ENCODE peak calls at places on chromosomes 12 and 14, in eight cellular contexts. One of them, this sample, is unnamed.

GRCh38 chr12:79534029-79534867 is 156.5 kb downstream of the PAWR start:
- DNase-seq in ovary: no peak
- DNase-seq in H1: no peak
- DNase-seq in transverse colon: no peak
- DNase-seq in K562: no peak
- DNase-seq in suprapubic skin: no peak
- DNase-seq in A549: no peak
- DNase-seq in HepG2: no peak
- DNase-seq in this sample: no peak

GRCh38 chr14:60622210-60622919 is 26.9 kb downstream of the SIX1 start:
- DNase-seq in H1: no peak
- DNase-seq in suprapubic skin: no peak
- DNase-seq in K562: no peak
- DNase-seq in HepG2: no peak
- DNase-seq in A549: no peak
- DNase-seq in transverse colon: no peak
- DNase-seq in ovary: no peak
- DNase-seq in this sample: no peak

GRCh38 chr12:102992297-102992696 is 34.8 kb downstream of the ASCL1 start:
- DNase-seq in transverse colon: no peak
- DNase-seq in HepG2: peak
- DNase-seq in A549: peak
- DNase-seq in ovary: no peak
- DNase-seq in H1: no peak
- DNase-seq in suprapubic skin: no peak
- DNase-seq in K562: no peak
- DNase-seq in this sample: no peak

GRCh38 chr14:70061108-70061507 is 127.6 kb downstream of the SLC8A3 start:
- DNase-seq in transverse colon: no peak
- DNase-seq in H1: no peak
- DNase-seq in ovary: no peak
- DNase-seq in suprapubic skin: no peak
- DNase-seq in A549: no peak
- DNase-seq in K562: no peak
- DNase-seq in HepG2: peak
- DNase-seq in this sample: no peak

GRCh38 chr12:51900323-51900889 is 6.9 kb upstream of the ACVRL1 start:
- DNase-seq in H1: no peak
- DNase-seq in K562: no peak
- DNase-seq in ovary: no peak
- DNase-seq in transverse colon: no peak
- DNase-seq in HepG2: no peak
- DNase-seq in A549: no peak
- DNase-seq in suprapubic skin: no peak
- DNase-seq in this sample: peak

GRCh38 chr14:67517083-67517482 is 16.0 kb upstream of the PLEKHH1 start:
- DNase-seq in H1: peak
- DNase-seq in K562: no peak
- DNase-seq in suprapubic skin: no peak
- DNase-seq in HepG2: no peak
- DNase-seq in transverse colon: peak
- DNase-seq in ovary: no peak
- DNase-seq in A549: no peak
- DNase-seq in this sample: peak

GRCh38 chr12:131202592-131203378 is 249.1 kb downstream of the ADGRD1 start:
- DNase-seq in K562: no peak
- DNase-seq in A549: no peak
- DNase-seq in transverse colon: no peak
- DNase-seq in HepG2: no peak
- DNase-seq in ovary: no peak
- DNase-seq in H1: peak
- DNase-seq in suprapubic skin: no peak
- DNase-seq in this sample: no peak

GRCh38 chr12:93908846-93909592 is 231.8 kb downstream of the CRADD start:
- DNase-seq in K562: no peak
- DNase-seq in HepG2: no peak
- DNase-seq in H1: no peak
- DNase-seq in ovary: no peak
- DNase-seq in suprapubic skin: no peak
- DNase-seq in A549: peak
- DNase-seq in transverse colon: peak
- DNase-seq in this sample: no peak

GRCh38 chr12:57470970-57471656 is 8.6 kb downstream of the ARHGAP9 start:
- DNase-seq in H1: no peak
- DNase-seq in HepG2: no peak
- DNase-seq in suprapubic skin: no peak
- DNase-seq in A549: no peak
- DNase-seq in ovary: no peak
- DNase-seq in K562: no peak
- DNase-seq in transverse colon: peak
- DNase-seq in this sample: no peak

DNA sequence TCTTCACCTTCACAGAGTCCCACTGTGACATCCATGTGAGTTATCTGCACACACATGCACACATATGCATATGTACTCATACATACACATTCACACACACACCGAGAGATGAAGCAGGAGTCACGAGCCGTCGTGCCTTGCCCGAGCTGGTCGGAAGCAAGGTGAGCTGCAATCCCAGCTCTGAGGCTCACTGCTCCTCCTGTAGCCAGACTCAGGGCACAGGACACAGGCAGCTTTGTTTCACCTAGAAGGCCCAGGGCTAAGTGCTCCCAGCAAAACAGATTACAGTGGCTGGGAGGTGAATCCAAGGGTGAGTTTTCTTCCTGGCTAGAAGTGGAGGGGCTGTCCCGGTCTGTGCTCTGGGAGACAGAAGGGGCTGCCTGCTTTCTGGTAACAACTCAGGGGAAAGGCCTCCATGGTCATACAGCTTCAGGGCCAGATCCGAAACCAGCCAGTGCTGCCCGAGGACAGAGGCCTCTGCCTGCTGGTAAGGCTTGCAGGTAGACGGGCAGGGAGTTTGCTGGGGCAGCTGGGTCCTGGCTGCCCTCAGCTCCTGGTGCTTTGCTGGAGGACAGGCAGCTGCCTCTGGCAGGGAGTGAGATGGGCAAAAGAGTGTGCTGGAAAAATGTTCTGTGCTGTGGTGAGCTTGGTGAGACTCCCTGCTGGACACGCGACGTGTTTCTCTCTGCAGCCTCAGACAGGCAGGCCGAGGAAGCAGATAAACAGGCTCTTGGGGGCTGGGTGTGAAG is 123.7 kb downstream of the CRACR2A start:
- DNase-seq in transverse colon: no peak
- DNase-seq in HepG2: no peak
- DNase-seq in ovary: no peak
- DNase-seq in A549: no peak
- DNase-seq in K562: no peak
- DNase-seq in suprapubic skin: no peak
- DNase-seq in H1: no peak
- DNase-seq in this sample: no peak
- TF ChIP-seq EP300 in transverse colon: no peak
- TF ChIP-seq EP300 in HepG2: no peak
- TF ChIP-seq EP300 in ovary: no peak
- TF ChIP-seq EP300 in A549: no peak
- TF ChIP-seq EP300 in K562: no peak
- TF ChIP-seq EP300 in suprapubic skin: no peak
- TF ChIP-seq EP300 in H1: no peak
- TF ChIP-seq EP300 in this sample: no peak

GRCh38 chr14:73757381-73757780 is 43.2 kb upstream of the PNMA1 start:
- DNase-seq in ovary: no peak
- DNase-seq in H1: no peak
- DNase-seq in HepG2: no peak
- DNase-seq in suprapubic skin: no peak
- DNase-seq in transverse colon: no peak
- DNase-seq in A549: no peak
- DNase-seq in K562: no peak
- DNase-seq in this sample: no peak
- TF ChIP-seq POLR2A in ovary: no peak
- TF ChIP-seq POLR2A in H1: no peak
- TF ChIP-seq POLR2A in HepG2: peak
- TF ChIP-seq POLR2A in suprapubic skin: no peak
- TF ChIP-seq POLR2A in transverse colon: no peak
- TF ChIP-seq POLR2A in A549: no peak
- TF ChIP-seq POLR2A in K562: no peak
- TF ChIP-seq POLR2A in this sample: no peak

GRCh38 chr12:121983546-121984205 is 38.0 kb upstream of the BCL7A start:
- DNase-seq in HepG2: no peak
- DNase-seq in K562: no peak
- DNase-seq in A549: no peak
- DNase-seq in transverse colon: no peak
- DNase-seq in ovary: no peak
- DNase-seq in H1: no peak
- DNase-seq in suprapubic skin: no peak
- DNase-seq in this sample: no peak
- TF ChIP-seq EP300 in HepG2: no peak
- TF ChIP-seq EP300 in K562: no peak
- TF ChIP-seq EP300 in A549: no peak
- TF ChIP-seq EP300 in transverse colon: no peak
- TF ChIP-seq EP300 in ovary: no peak
- TF ChIP-seq EP300 in H1: no peak
- TF ChIP-seq EP300 in suprapubic skin: no peak
- TF ChIP-seq EP300 in this sample: no peak

GRCh38 chr12:46930101-46930500 is 104.3 kb upstream of the SLC38A4 start:
- DNase-seq in suprapubic skin: no peak
- DNase-seq in H1: no peak
- DNase-seq in HepG2: no peak
- DNase-seq in ovary: no peak
- DNase-seq in K562: no peak
- DNase-seq in A549: no peak
- DNase-seq in transverse colon: no peak
- DNase-seq in this sample: no peak

GRCh38 chr12:46921048-46921753 is 95.4 kb upstream of the SLC38A4 start:
- DNase-seq in K562: no peak
- DNase-seq in H1: no peak
- DNase-seq in HepG2: peak
- DNase-seq in transverse colon: no peak
- DNase-seq in suprapubic skin: no peak
- DNase-seq in ovary: no peak
- DNase-seq in A549: peak
- DNase-seq in this sample: no peak

GRCh38 chr12:46921754-46922113 is 95.9 kb upstream of the SLC38A4 start:
- DNase-seq in suprapubic skin: no peak
- DNase-seq in HepG2: peak
- DNase-seq in K562: no peak
- DNase-seq in ovary: no peak
- DNase-seq in A549: no peak
- DNase-seq in transverse colon: no peak
- DNase-seq in H1: no peak
- DNase-seq in this sample: no peak

GRCh38 chr12:46926536-46926935 is 100.7 kb upstream of the SLC38A4 start:
- DNase-seq in HepG2: no peak
- DNase-seq in A549: no peak
- DNase-seq in ovary: no peak
- DNase-seq in H1: no peak
- DNase-seq in K562: no peak
- DNase-seq in suprapubic skin: no peak
- DNase-seq in transverse colon: no peak
- DNase-seq in this sample: no peak
- TF ChIP-seq POLR2A in HepG2: no peak
- TF ChIP-seq POLR2A in A549: no peak
- TF ChIP-seq POLR2A in ovary: no peak
- TF ChIP-seq POLR2A in H1: no peak
- TF ChIP-seq POLR2A in K562: no peak
- TF ChIP-seq POLR2A in suprapubic skin: no peak
- TF ChIP-seq POLR2A in transverse colon: no peak
- TF ChIP-seq POLR2A in this sample: no peak

GRCh38 chr14:94305620-94306019 is 12.6 kb upstream of the SERPINA10 start:
- DNase-seq in transverse colon: no peak
- DNase-seq in A549: no peak
- DNase-seq in HepG2: no peak
- DNase-seq in K562: no peak
- DNase-seq in suprapubic skin: no peak
- DNase-seq in ovary: no peak
- DNase-seq in H1: no peak
- DNase-seq in this sample: no peak

GRCh38 chr14:94309721-94310120 is 13.4 kb downstream of the SERPINA6 start:
- DNase-seq in K562: no peak
- DNase-seq in ovary: no peak
- DNase-seq in H1: no peak
- DNase-seq in transverse colon: no peak
- DNase-seq in A549: no peak
- DNase-seq in HepG2: no peak
- DNase-seq in suprapubic skin: no peak
- DNase-seq in this sample: no peak

GRCh38 chr14:94310248-94310647 is 12.9 kb downstream of the SERPINA6 start:
- DNase-seq in H1: no peak
- DNase-seq in K562: no peak
- DNase-seq in A549: no peak
- DNase-seq in transverse colon: no peak
- DNase-seq in ovary: no peak
- DNase-seq in suprapubic skin: no peak
- DNase-seq in HepG2: no peak
- DNase-seq in this sample: no peak

GRCh38 chr14:94306047-94306978 is 13.2 kb upstream of the SERPINA10 start:
- DNase-seq in H1: no peak
- DNase-seq in K562: no peak
- DNase-seq in ovary: no peak
- DNase-seq in HepG2: no peak
- DNase-seq in transverse colon: no peak
- DNase-seq in A549: no peak
- DNase-seq in suprapubic skin: no peak
- DNase-seq in this sample: no peak

GRCh38 chr14:94307410-94307992 is 14.4 kb upstream of the SERPINA10 start:
- DNase-seq in HepG2: peak
- DNase-seq in suprapubic skin: no peak
- DNase-seq in ovary: no peak
- DNase-seq in K562: peak
- DNase-seq in transverse colon: no peak
- DNase-seq in A549: peak
- DNase-seq in H1: peak
- DNase-seq in this sample: no peak
- TF ChIP-seq EP300 in HepG2: no peak
- TF ChIP-seq EP300 in suprapubic skin: no peak
- TF ChIP-seq EP300 in ovary: no peak
- TF ChIP-seq EP300 in K562: no peak
- TF ChIP-seq EP300 in transverse colon: no peak
- TF ChIP-seq EP300 in A549: no peak
- TF ChIP-seq EP300 in H1: no peak
- TF ChIP-seq EP300 in this sample: no peak

DNA sequence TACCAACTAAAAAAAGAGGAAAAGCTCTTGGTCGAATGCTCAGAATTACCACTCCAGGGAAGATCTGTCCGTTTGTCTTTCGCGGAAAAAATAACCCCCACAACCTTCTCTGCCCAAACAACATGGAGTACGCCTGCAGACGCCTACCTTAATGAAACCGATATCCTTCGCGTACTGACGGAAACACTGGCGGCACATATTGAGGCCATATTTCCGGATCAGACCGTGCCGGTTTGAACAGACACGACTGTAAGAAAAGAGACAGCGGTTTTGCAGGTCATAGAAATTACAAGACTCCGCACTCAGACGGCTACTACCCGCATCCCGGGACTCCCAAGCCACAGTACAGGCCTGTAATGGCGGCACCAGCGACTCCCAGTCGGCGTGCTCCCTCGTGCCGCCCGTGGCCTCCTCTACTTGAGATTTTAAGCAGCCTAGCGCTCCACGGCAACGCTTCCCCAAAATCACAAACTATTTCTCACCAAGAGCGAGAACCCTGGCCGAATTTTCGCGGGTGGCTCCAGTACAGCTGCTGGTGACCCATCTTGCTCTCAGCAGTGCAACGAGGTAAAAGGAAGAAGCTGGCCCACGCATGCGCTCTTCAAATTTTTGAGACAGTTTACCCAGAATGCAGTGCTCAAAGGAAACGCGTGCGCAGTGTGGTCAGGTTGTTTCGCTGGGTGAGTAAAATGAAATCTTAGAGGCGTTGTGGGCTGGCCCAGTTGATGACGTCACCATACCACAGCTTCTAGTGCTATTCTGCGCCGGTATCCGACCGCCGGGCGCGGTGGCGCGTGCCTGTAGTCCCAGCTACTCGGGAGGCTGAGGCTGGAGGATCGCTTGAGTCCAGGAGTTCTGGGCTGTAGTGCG is at the start of gene RPS29:
- DNase-seq in HepG2: peak
- DNase-seq in K562: peak
- DNase-seq in ovary: peak
- DNase-seq in suprapubic skin: peak
- DNase-seq in H1: peak
- DNase-seq in A549: peak
- DNase-seq in transverse colon: peak
- DNase-seq in this sample: peak
- TF ChIP-seq POLR2A in HepG2: peak
- TF ChIP-seq POLR2A in K562: peak
- TF ChIP-seq POLR2A in ovary: peak
- TF ChIP-seq POLR2A in suprapubic skin: peak
- TF ChIP-seq POLR2A in H1: peak
- TF ChIP-seq POLR2A in A549: peak
- TF ChIP-seq POLR2A in transverse colon: peak
- TF ChIP-seq POLR2A in this sample: peak